ENCODE peak calls at places on chromosomes 12 and 14, in ten cellular contexts. S, M, R, C, V, T, N, U, L and B are unnamed samples.
A peak's percentile ranks its signal among the peaks of the same experiment; 100 is the strongest.

GRCh38 chr14:56135001-56135400 is 16.8 kb downstream of the PELI2 start:
- DNase-seq in S (no peak), M (no peak), R (no peak), C (no peak), V (no peak), T (peak; percentile 16), N (no peak), U (peak; percentile 94), L (no peak), B (no peak)

GRCh38 chr12:64675795-64676194 is 65.5 kb downstream of the RASSF3 start:
- DNase-seq in S (peak; percentile 90), M (peak; percentile 26), R (peak; percentile 30), C (no peak), V (no peak), T (peak; percentile 25), N (no peak), U (no peak), L (no peak), B (no peak)

GRCh38 chr12:23424685-23425084 is 524.8 kb downstream of the SOX5 start:
- DNase-seq in S (no peak), M (no peak), R (no peak), C (no peak), V (no peak), T (no peak), N (no peak), U (no peak), L (no peak), B (no peak)

GRCh38 chr14:24833385-24833784 is 199.4 kb upstream of the GZMB start:
- DNase-seq in S (no peak), M (no peak), R (no peak), C (no peak), V (no peak), T (no peak), N (no peak), U (no peak), L (no peak), B (no peak)

GRCh38 chr14:33949051-33950037 is 1.5 kb downstream of the EGLN3 start:
- DNase-seq in S (no peak), M (no peak), R (no peak), C (no peak), V (no peak), T (no peak), N (no peak), U (peak; percentile 10), L (no peak), B (no peak)

GRCh38 chr12:110906088-110906487 is 14.3 kb downstream of the MYL2 start:
- DNase-seq in S (no peak), M (no peak), R (no peak), C (no peak), V (no peak), T (no peak), N (no peak), U (no peak), L (no peak), B (no peak)

GRCh38 chr14:93019970-93020369 is 95.8 kb downstream of the ITPK1 start:
- DNase-seq in S (no peak), M (no peak), R (no peak), C (no peak), V (no peak), T (no peak), N (no peak), U (peak; percentile 46), L (no peak), B (no peak)

GRCh38 chr12:112735296-112735695 is 56.3 kb upstream of the RPH3A start:
- DNase-seq in S (no peak), M (no peak), R (no peak), C (no peak), V (no peak), T (no peak), N (no peak), U (no peak), L (no peak), B (no peak)

GRCh38 chr12:125092872-125093680 is 27.8 kb downstream of the AACS start:
- DNase-seq in S (peak; percentile 13), M (peak; percentile 46), R (peak; percentile 59), C (peak; percentile 38), V (no peak), T (peak; percentile 69), N (no peak), U (peak; percentile 25), L (no peak), B (no peak)

GRCh38 chr12:11650697-11651281 is 1.3 kb downstream of the ETV6 start:
- DNase-seq in S (peak; percentile 1), M (peak; percentile 42), R (no peak), C (no peak), V (no peak), T (peak; percentile 46), N (peak; percentile 26), U (peak; percentile 21), L (no peak), B (no peak)

GRCh38 chr12:48651681-48652080 is 30.4 kb downstream of the KANSL2 start:
- DNase-seq in S (no peak), M (no peak), R (no peak), C (no peak), V (no peak), T (no peak), N (no peak), U (no peak), L (no peak), B (no peak)

GRCh38 chr12:2354151-2354991 is 301.6 kb downstream of the CACNA1C start:
- DNase-seq in S (no peak), M (peak; percentile 24), R (no peak), C (no peak), V (no peak), T (no peak), N (peak; percentile 81), U (peak; percentile 93), L (no peak), B (no peak)

GRCh38 chr12:90958995-90959394 is 4.0 kb upstream of the CCER1 start:
- DNase-seq in S (no peak), M (peak; percentile 25), R (no peak), C (no peak), V (no peak), T (peak; percentile 46), N (no peak), U (peak; percentile 25), L (no peak), B (no peak)

GRCh38 chr14:22791302-22791701 is 23.9 kb downstream of the SLC7A7 start:
- DNase-seq in S (no peak), M (no peak), R (no peak), C (no peak), V (no peak), T (peak; percentile 65), N (no peak), U (no peak), L (no peak), B (peak; percentile 71)

GRCh38 chr14:101153691-101154090 is 250.2 kb upstream of the RTL1 start:
- DNase-seq in S (no peak), M (no peak), R (no peak), C (no peak), V (no peak), T (no peak), N (no peak), U (no peak), L (no peak), B (no peak)

GRCh38 chr12:115423546-115423987 is 739.6 kb upstream of the TBX3 start:
- DNase-seq in S (no peak), M (no peak), R (no peak), C (no peak), V (no peak), T (no peak), N (no peak), U (no peak), L (no peak), B (no peak)

GRCh38 chr12:114869091-114869834 is 185.3 kb upstream of the TBX3 start:
- DNase-seq in S (no peak), M (no peak), R (no peak), C (no peak), V (no peak), T (peak; percentile 91), N (peak; percentile 39), U (no peak), L (no peak), B (no peak)

GRCh38 chr12:46874642-46875041 is 48.8 kb upstream of the SLC38A4 start:
- DNase-seq in S (no peak), M (no peak), R (peak; percentile 40), C (no peak), V (no peak), T (peak; percentile 84), N (no peak), U (no peak), L (no peak), B (no peak)

GRCh38 chr12:75783093-75783877 is 248.3 kb downstream of the PHLDA1 start:
- DNase-seq in S (no peak), M (no peak), R (no peak), C (no peak), V (no peak), T (no peak), N (no peak), U (no peak), L (no peak), B (no peak)

GRCh38 chr12:11998944-11999315 is 71.8 kb upstream of the BCL2L14 start:
- DNase-seq in S (no peak), M (no peak), R (no peak), C (no peak), V (no peak), T (peak; percentile 41), N (no peak), U (no peak), L (no peak), B (no peak)

GRCh38 chr14:34098045-34098984 is 147.4 kb upstream of the EGLN3 start:
- DNase-seq in S (peak; percentile 47), M (peak; percentile 34), R (no peak), C (no peak), V (no peak), T (peak; percentile 69), N (no peak), U (peak; percentile 65), L (peak; percentile 22), B (no peak)

GRCh38 chr14:51547260-51547659 is 104.5 kb upstream of the FRMD6 start:
- DNase-seq in S (peak; percentile 94), M (peak; percentile 94), R (no peak), C (no peak), V (no peak), T (peak; percentile 100), N (no peak), U (peak; percentile 2), L (no peak), B (peak; percentile 77)

GRCh38 chr12:47949441-47950341 is 13.7 kb upstream of the TMEM106C start:
- DNase-seq in S (peak; percentile 69), M (peak; percentile 88), R (peak; percentile 75), C (peak; percentile 79), V (peak; percentile 15), T (peak; percentile 77), N (peak; percentile 56), U (peak; percentile 52), L (peak; percentile 77), B (peak; percentile 86)

GRCh38 chr12:113822986-113823385 is 143.1 kb downstream of the RBM19 start:
- DNase-seq in S (no peak), M (no peak), R (no peak), C (no peak), V (no peak), T (no peak), N (no peak), U (peak; percentile 45), L (no peak), B (no peak)

GRCh38 chr12:62192486-62193250 is 67.5 kb upstream of the USP15 start:
- DNase-seq in S (peak; percentile 84), M (peak; percentile 86), R (peak; percentile 15), C (peak; percentile 54), V (peak; percentile 21), T (peak; percentile 84), N (peak; percentile 62), U (peak; percentile 75), L (peak; percentile 46), B (no peak)

GRCh38 chr12:41190360-41190759 is 2.2 kb downstream of the PDZRN4 start:
- DNase-seq in S (peak; percentile 9), M (peak; percentile 39), R (no peak), C (no peak), V (no peak), T (peak; percentile 35), N (no peak), U (peak; percentile 23), L (no peak), B (no peak)

GRCh38 chr14:24422261-24422660 is 7.2 kb downstream of the CBLN3 start:
- DNase-seq in S (no peak), M (no peak), R (no peak), C (no peak), V (no peak), T (no peak), N (no peak), U (no peak), L (no peak), B (no peak)

GRCh38 chr12:18261273-18261672 is at the start of gene PIK3C2G:
- DNase-seq in S (no peak), M (no peak), R (no peak), C (no peak), V (no peak), T (no peak), N (no peak), U (no peak), L (no peak), B (no peak)